ENCODE peak calls at places on chromosomes 4 and X, in six cellular contexts. P is A673, T is endothelial cell of umbilical vein, Y is neural progenitor cell, S is heart left ventricle, E is left lung. D is an unnamed sample. For H3K27me3 and H3K9me3, the result is how much of the 10 kb centered on the place peaks cover.

GRCh38 chrX:29215251-29215650 is 628.0 kb downstream of the IL1RAPL1 start:
- DNase-seq in P (no peak), T (no peak), Y (no peak), S (no peak), E (no peak), D (no peak)

GRCh38 chrX:87582453-87582852 is 64.9 kb downstream of the KLHL4 start:
- DNase-seq in P (no peak), T (no peak), Y (no peak), S (no peak), E (no peak), D (no peak)

GRCh38 chr4:175325230-175325629 is 407.1 kb downstream of the ADAM29 start:
- DNase-seq in P (no peak), T (no peak), Y (no peak), S (no peak), E (no peak), D (no peak)

GRCh38 chr4:159272341-159273125 is 169.7 kb downstream of the RAPGEF2 start:
- DNase-seq in P (no peak), T (peak), Y (no peak), S (no peak), E (no peak), D (peak)

GRCh38 chrX:7170903-7171302 is 22.9 kb upstream of the PUDP start:
- DNase-seq in P (peak), T (peak), Y (no peak), S (no peak), E (no peak), D (peak)

GRCh38 chr4:121817701-121818100 is 6.0 kb downstream of the CCNA2 start:
- DNase-seq in P (no peak), T (no peak), Y (no peak), S (no peak), E (no peak), D (no peak)

GRCh38 chr4:3257125-3257690 is 8.2 kb downstream of the MSANTD1 start:
- DNase-seq in P (no peak), T (no peak), Y (no peak), S (peak), E (peak), D (peak)

GRCh38 chr4:164876680-164877324 is at the start of gene APELA:
- DNase-seq in P (peak), T (no peak), Y (peak), S (no peak), E (no peak), D (no peak)

GRCh38 chrX:24148535-24149345 is 789 bp upstream of the ZFX start:
- DNase-seq in P (peak), T (peak), Y (no peak), S (no peak), E (no peak), D (peak)

GRCh38 chr4:185740471-185740873 is 71.5 kb downstream of the SORBS2 start:
- DNase-seq in P (peak), T (no peak), Y (no peak), S (no peak), E (no peak), D (no peak)

GRCh38 chrX:55783723-55784122 is 66.2 kb downstream of the RRAGB start:
- DNase-seq in P (no peak), T (no peak), Y (no peak), S (no peak), E (no peak), D (no peak)

GRCh38 chrX:133444952-133445831 is 29.9 kb upstream of the GPC4 start:
- DNase-seq in P (peak), T (no peak), Y (peak), S (no peak), E (no peak), D (peak)

GRCh38 chrX:138874271-138874670 is 162.8 kb upstream of the FGF13 start:
- DNase-seq in P (no peak), T (no peak), Y (no peak), S (no peak), E (no peak), D (no peak)

GRCh38 chr4:6676722-6677558 is 16.7 kb upstream of the S100P start:
- DNase-seq in P (no peak), T (no peak), Y (no peak), S (no peak), E (no peak), D (no peak)

GRCh38 chr4:88008133-88008621 is 742 bp downstream of the PKD2 start:
- DNase-seq in P (peak), T (peak), Y (peak), S (peak), E (peak), D (peak)

GRCh38 chr4:113919611-113920010 is 59.8 kb downstream of the ARSJ start:
- DNase-seq in P (no peak), T (no peak), Y (no peak), S (no peak), E (no peak), D (no peak)

GRCh38 chr4:82948647-82949204 is 48.2 kb downstream of the THAP9 start:
- DNase-seq in P (no peak), T (peak), Y (no peak), S (no peak), E (no peak), D (peak)

GRCh38 chrX:110284159-110284558 is 33.7 kb downstream of the AMMECR1 start:
- DNase-seq in P (no peak), T (peak), Y (no peak), S (no peak), E (no peak), D (no peak)
- H3K27ac ChIP-seq in P (no peak), T (peak), Y (no peak), S (no peak), E (no peak), D (no peak)

GRCh38 chr4:8868321-8869001 is 3.2 kb downstream of the HMX1 start:
- DNase-seq in P (no peak), T (no peak), Y (no peak), S (no peak), E (no peak), D (no peak)
- H3K27me3 ChIP-seq in P (half or more), T (half or more), Y (half or more), S (half or more), E (half or more), D (under half)

GRCh38 chrX:20542072-20542471 is 275.4 kb upstream of the RPS6KA3 start:
- DNase-seq in P (no peak), T (no peak), Y (no peak), S (no peak), E (no peak), D (no peak)
- H3K9me3 ChIP-seq in P (under half), T (under half), Y (under half), S (under half), E (under half), D (under half)

DNA sequence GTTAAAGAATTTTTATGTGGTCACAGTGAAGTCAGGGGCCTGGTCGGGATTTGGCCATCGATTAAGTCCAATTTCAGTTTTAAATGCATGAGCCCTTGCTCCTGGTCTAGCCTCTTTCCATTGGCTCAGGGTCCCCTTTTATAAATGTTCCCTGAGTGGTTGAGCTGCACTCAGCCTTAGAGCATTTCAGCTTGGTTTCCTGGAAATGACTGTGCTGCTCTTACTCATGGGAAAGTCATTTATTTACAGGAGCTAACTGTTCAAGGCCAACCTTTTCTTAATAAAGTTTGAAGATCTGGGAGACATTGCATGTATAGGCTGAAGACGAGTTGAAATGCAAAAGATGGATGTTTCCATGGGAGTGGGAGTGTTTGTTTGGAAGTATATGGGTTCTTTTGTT is 98.8 kb upstream of the CLNK start:
- DNase-seq in P (no peak), T (no peak), Y (no peak), S (no peak), E (no peak), D (no peak)
- H3K27ac ChIP-seq in P (no peak), T (no peak), Y (no peak), S (no peak), E (no peak), D (no peak)